ENCODE peak calls at places on chromosomes 1 and 21, in ten cellular contexts. One of them, this sample, is unnamed.

GRCh38 chr1:5720484-5720883 is 271.7 kb downstream of the NPHP4 start:
- DNase-seq in Daoy: no peak
- DNase-seq in left ventricle myocardium superior: no peak
- DNase-seq in posterior vena cava: no peak
- DNase-seq in CD4-positive, alpha-beta memory T cell: no peak
- DNase-seq in ecto neural progenitor cell: no peak
- DNase-seq in pancreas: no peak
- DNase-seq in omental fat pad: no peak
- DNase-seq in aorta: peak
- DNase-seq in amygdala: no peak
- DNase-seq in this sample: no peak

GRCh38 chr1:9659328-9659727 is 7.8 kb downstream of the PIK3CD start:
- DNase-seq in Daoy: peak
- DNase-seq in left ventricle myocardium superior: no peak
- DNase-seq in posterior vena cava: no peak
- DNase-seq in CD4-positive, alpha-beta memory T cell: no peak
- DNase-seq in ecto neural progenitor cell: no peak
- DNase-seq in pancreas: no peak
- DNase-seq in omental fat pad: peak
- DNase-seq in aorta: no peak
- DNase-seq in amygdala: no peak
- DNase-seq in this sample: no peak

GRCh38 chr1:202888507-202889360 is at the start of gene RABIF:
- DNase-seq in Daoy: peak
- DNase-seq in left ventricle myocardium superior: peak
- DNase-seq in posterior vena cava: peak
- DNase-seq in CD4-positive, alpha-beta memory T cell: peak
- DNase-seq in ecto neural progenitor cell: peak
- DNase-seq in pancreas: peak
- DNase-seq in omental fat pad: peak
- DNase-seq in aorta: peak
- DNase-seq in amygdala: peak
- DNase-seq in this sample: peak

GRCh38 chr1:28056129-28056925 is 32.1 kb downstream of the EYA3 start:
- DNase-seq in Daoy: no peak
- DNase-seq in left ventricle myocardium superior: no peak
- DNase-seq in posterior vena cava: no peak
- DNase-seq in CD4-positive, alpha-beta memory T cell: peak
- DNase-seq in ecto neural progenitor cell: no peak
- DNase-seq in pancreas: no peak
- DNase-seq in omental fat pad: no peak
- DNase-seq in aorta: no peak
- DNase-seq in amygdala: no peak
- DNase-seq in this sample: no peak

GRCh38 chr1:59900640-59901039 is 25.9 kb downstream of the CYP2J2 start:
- DNase-seq in Daoy: peak
- DNase-seq in left ventricle myocardium superior: no peak
- DNase-seq in posterior vena cava: no peak
- DNase-seq in CD4-positive, alpha-beta memory T cell: no peak
- DNase-seq in ecto neural progenitor cell: no peak
- DNase-seq in pancreas: no peak
- DNase-seq in omental fat pad: no peak
- DNase-seq in aorta: no peak
- DNase-seq in amygdala: no peak
- DNase-seq in this sample: no peak

GRCh38 chr1:219443763-219444162 is 169.1 kb downstream of the ZC3H11B start:
- DNase-seq in Daoy: peak
- DNase-seq in left ventricle myocardium superior: no peak
- DNase-seq in posterior vena cava: no peak
- DNase-seq in CD4-positive, alpha-beta memory T cell: no peak
- DNase-seq in ecto neural progenitor cell: no peak
- DNase-seq in pancreas: no peak
- DNase-seq in omental fat pad: no peak
- DNase-seq in aorta: no peak
- DNase-seq in amygdala: no peak
- DNase-seq in this sample: no peak

GRCh38 chr21:43879348-43880110 is 14.5 kb downstream of the AGPAT3 start:
- DNase-seq in Daoy: no peak
- DNase-seq in left ventricle myocardium superior: no peak
- DNase-seq in posterior vena cava: peak
- DNase-seq in CD4-positive, alpha-beta memory T cell: no peak
- DNase-seq in ecto neural progenitor cell: no peak
- DNase-seq in pancreas: no peak
- DNase-seq in omental fat pad: no peak
- DNase-seq in aorta: no peak
- DNase-seq in amygdala: no peak
- DNase-seq in this sample: no peak

GRCh38 chr1:19356266-19356665 is 44.1 kb downstream of the SLC66A1 start:
- DNase-seq in Daoy: no peak
- DNase-seq in left ventricle myocardium superior: no peak
- DNase-seq in posterior vena cava: no peak
- DNase-seq in CD4-positive, alpha-beta memory T cell: no peak
- DNase-seq in ecto neural progenitor cell: no peak
- DNase-seq in pancreas: no peak
- DNase-seq in omental fat pad: no peak
- DNase-seq in aorta: no peak
- DNase-seq in amygdala: no peak
- DNase-seq in this sample: no peak

GRCh38 chr1:245599413-245600174 is 444.8 kb downstream of the KIF26B start:
- DNase-seq in Daoy: peak
- DNase-seq in left ventricle myocardium superior: peak
- DNase-seq in posterior vena cava: no peak
- DNase-seq in CD4-positive, alpha-beta memory T cell: no peak
- DNase-seq in ecto neural progenitor cell: no peak
- DNase-seq in pancreas: no peak
- DNase-seq in omental fat pad: no peak
- DNase-seq in aorta: no peak
- DNase-seq in amygdala: no peak
- DNase-seq in this sample: no peak

GRCh38 chr1:184056921-184057496 is 5.5 kb downstream of the TSEN15 start:
- DNase-seq in Daoy: peak
- DNase-seq in left ventricle myocardium superior: no peak
- DNase-seq in posterior vena cava: no peak
- DNase-seq in CD4-positive, alpha-beta memory T cell: no peak
- DNase-seq in ecto neural progenitor cell: no peak
- DNase-seq in pancreas: no peak
- DNase-seq in omental fat pad: no peak
- DNase-seq in aorta: no peak
- DNase-seq in amygdala: no peak
- DNase-seq in this sample: no peak

GRCh38 chr1:179369751-179370341 is 4.1 kb downstream of the AXDND1 start:
- DNase-seq in Daoy: peak
- DNase-seq in left ventricle myocardium superior: no peak
- DNase-seq in posterior vena cava: no peak
- DNase-seq in CD4-positive, alpha-beta memory T cell: peak
- DNase-seq in ecto neural progenitor cell: no peak
- DNase-seq in pancreas: no peak
- DNase-seq in omental fat pad: no peak
- DNase-seq in aorta: no peak
- DNase-seq in amygdala: no peak
- DNase-seq in this sample: no peak

GRCh38 chr1:55070291-55070690 is 30.9 kb downstream of the PCSK9 start:
- DNase-seq in Daoy: no peak
- DNase-seq in left ventricle myocardium superior: no peak
- DNase-seq in posterior vena cava: no peak
- DNase-seq in CD4-positive, alpha-beta memory T cell: no peak
- DNase-seq in ecto neural progenitor cell: no peak
- DNase-seq in pancreas: no peak
- DNase-seq in omental fat pad: no peak
- DNase-seq in aorta: no peak
- DNase-seq in amygdala: no peak
- DNase-seq in this sample: no peak

GRCh38 chr21:34771512-34772028 is 102.8 kb downstream of the CLIC6 start:
- DNase-seq in Daoy: peak
- DNase-seq in left ventricle myocardium superior: no peak
- DNase-seq in posterior vena cava: no peak
- DNase-seq in CD4-positive, alpha-beta memory T cell: no peak
- DNase-seq in ecto neural progenitor cell: no peak
- DNase-seq in pancreas: no peak
- DNase-seq in omental fat pad: no peak
- DNase-seq in aorta: no peak
- DNase-seq in amygdala: no peak
- DNase-seq in this sample: no peak

GRCh38 chr1:156599811-156600210 is 1.5 kb downstream of the GPATCH4 start:
- DNase-seq in Daoy: peak
- DNase-seq in left ventricle myocardium superior: no peak
- DNase-seq in posterior vena cava: no peak
- DNase-seq in CD4-positive, alpha-beta memory T cell: peak
- DNase-seq in ecto neural progenitor cell: no peak
- DNase-seq in pancreas: no peak
- DNase-seq in omental fat pad: no peak
- DNase-seq in aorta: no peak
- DNase-seq in amygdala: no peak
- DNase-seq in this sample: no peak

GRCh38 chr1:193631306-193631705 is 444.9 kb upstream of the B3GALT2 start:
- DNase-seq in Daoy: no peak
- DNase-seq in left ventricle myocardium superior: no peak
- DNase-seq in posterior vena cava: no peak
- DNase-seq in CD4-positive, alpha-beta memory T cell: no peak
- DNase-seq in ecto neural progenitor cell: no peak
- DNase-seq in pancreas: no peak
- DNase-seq in omental fat pad: no peak
- DNase-seq in aorta: no peak
- DNase-seq in amygdala: no peak
- DNase-seq in this sample: no peak

GRCh38 chr21:41552254-41552653 is 44.3 kb upstream of the TMPRSS2 start:
- DNase-seq in Daoy: no peak
- DNase-seq in left ventricle myocardium superior: no peak
- DNase-seq in posterior vena cava: no peak
- DNase-seq in CD4-positive, alpha-beta memory T cell: no peak
- DNase-seq in ecto neural progenitor cell: no peak
- DNase-seq in pancreas: no peak
- DNase-seq in omental fat pad: no peak
- DNase-seq in aorta: no peak
- DNase-seq in amygdala: no peak
- DNase-seq in this sample: no peak

GRCh38 chr1:222048030-222048632 is 306.2 kb upstream of the DUSP10 start:
- DNase-seq in Daoy: peak
- DNase-seq in left ventricle myocardium superior: no peak
- DNase-seq in posterior vena cava: no peak
- DNase-seq in CD4-positive, alpha-beta memory T cell: no peak
- DNase-seq in ecto neural progenitor cell: no peak
- DNase-seq in pancreas: no peak
- DNase-seq in omental fat pad: no peak
- DNase-seq in aorta: no peak
- DNase-seq in amygdala: no peak
- DNase-seq in this sample: no peak

GRCh38 chr1:94090761-94091160 is 30.2 kb downstream of the ABCA4 start:
- DNase-seq in Daoy: no peak
- DNase-seq in left ventricle myocardium superior: no peak
- DNase-seq in posterior vena cava: no peak
- DNase-seq in CD4-positive, alpha-beta memory T cell: no peak
- DNase-seq in ecto neural progenitor cell: no peak
- DNase-seq in pancreas: no peak
- DNase-seq in omental fat pad: no peak
- DNase-seq in aorta: no peak
- DNase-seq in amygdala: no peak
- DNase-seq in this sample: no peak

GRCh38 chr1:188594542-188595235 is 1765.9 kb downstream of the PLA2G4A start:
- DNase-seq in Daoy: peak
- DNase-seq in left ventricle myocardium superior: no peak
- DNase-seq in posterior vena cava: no peak
- DNase-seq in CD4-positive, alpha-beta memory T cell: no peak
- DNase-seq in ecto neural progenitor cell: no peak
- DNase-seq in pancreas: no peak
- DNase-seq in omental fat pad: no peak
- DNase-seq in aorta: no peak
- DNase-seq in amygdala: no peak
- DNase-seq in this sample: no peak

GRCh38 chr21:30981403-30981802 is 56.9 kb downstream of the KRTAP19-8 start:
- DNase-seq in Daoy: no peak
- DNase-seq in left ventricle myocardium superior: no peak
- DNase-seq in posterior vena cava: no peak
- DNase-seq in CD4-positive, alpha-beta memory T cell: no peak
- DNase-seq in ecto neural progenitor cell: no peak
- DNase-seq in pancreas: no peak
- DNase-seq in omental fat pad: no peak
- DNase-seq in aorta: no peak
- DNase-seq in amygdala: no peak
- DNase-seq in this sample: peak

GRCh38 chr1:95685091-95685490 is 451.1 kb downstream of the RWDD3 start:
- DNase-seq in Daoy: no peak
- DNase-seq in left ventricle myocardium superior: no peak
- DNase-seq in posterior vena cava: no peak
- DNase-seq in CD4-positive, alpha-beta memory T cell: no peak
- DNase-seq in ecto neural progenitor cell: no peak
- DNase-seq in pancreas: no peak
- DNase-seq in omental fat pad: no peak
- DNase-seq in aorta: no peak
- DNase-seq in amygdala: no peak
- DNase-seq in this sample: peak

This sample was measured in glutamatergic neuron.